ENCODE peak calls at places on chromosomes 1 and 21, in nine cellular contexts. N, O, W, Q, B, X, E, H and S are unnamed samples.

GRCh38 chr1:42003433-42003832 is 84.7 kb upstream of the HIVEP3 start:
- DNase-seq in N (no peak), O (no peak), W (no peak), Q (no peak), B (no peak), X (no peak), E (peak; percentile 67), H (no peak), S (no peak)

GRCh38 chr1:27007909-27008582 is 4.6 kb downstream of the TENT5B start:
- DNase-seq in N (no peak), O (no peak), W (no peak), Q (no peak), B (no peak), X (no peak), E (peak; percentile 91), H (peak; percentile 71), S (no peak)

GRCh38 chr21:34914239-34914638 is 134.9 kb downstream of the RUNX1 start:
- DNase-seq in N (no peak), O (no peak), W (no peak), Q (no peak), B (no peak), X (no peak), E (no peak), H (peak; percentile 11), S (no peak)

GRCh38 chr1:84479998-84480397 is 932 bp downstream of the RPF1 start:
- DNase-seq in N (no peak), O (no peak), W (no peak), Q (no peak), B (peak; percentile 1), X (no peak), E (no peak), H (no peak), S (no peak)

GRCh38 chr1:150065184-150065871 is 2.2 kb upstream of the VPS45 start:
- DNase-seq in N (no peak), O (no peak), W (peak; percentile 44), Q (no peak), B (peak; percentile 21), X (no peak), E (no peak), H (peak; percentile 5), S (peak; percentile 3)

GRCh38 chr1:211684791-211685190 is 9.4 kb upstream of the NEK2 start:
- DNase-seq in N (no peak), O (no peak), W (no peak), Q (no peak), B (no peak), X (no peak), E (no peak), H (peak; percentile 35), S (no peak)

GRCh38 chr1:3543076-3544049 is 67.9 kb downstream of the MEGF6 start:
- DNase-seq in N (no peak), O (peak; percentile 5), W (peak; percentile 7), Q (peak; percentile 60), B (peak; percentile 76), X (no peak), E (no peak), H (peak; percentile 92), S (no peak)

GRCh38 chr1:220294754-220295419 is 22.6 kb upstream of the RAB3GAP2 start:
- DNase-seq in N (no peak), O (no peak), W (no peak), Q (peak; percentile 4), B (no peak), X (no peak), E (no peak), H (no peak), S (no peak)

GRCh38 chr1:63322248-63322943 is at the start of gene FOXD3:
- DNase-seq in N (no peak), O (no peak), W (peak; percentile 15), Q (no peak), B (peak; percentile 47), X (peak; percentile 34), E (peak; percentile 79), H (peak; percentile 31), S (no peak)